ENCODE peak calls at places on chromosomes 16 and 17, in five cellular contexts. Q, P, W, Z and O are unnamed samples. For H3K9me3, the result is how much of the 10 kb centered on the place peaks cover.

GRCh38 chr16:26729917-26730541 is 336.7 kb upstream of the C16orf82 start:
- DNase-seq in Q (no peak), P (no peak), W (no peak), Z (no peak), O (no peak)

GRCh38 chr17:52106638-52107261 is 51.8 kb downstream of the CA10 start:
- DNase-seq in Q (no peak), P (peak), W (peak), Z (no peak), O (no peak)

GRCh38 chr17:45277216-45277849 is 15.4 kb upstream of the SPATA32 start:
- DNase-seq in Q (peak), P (peak), W (peak), Z (peak), O (peak)

GRCh38 chr16:57435838-57436237 is 11.3 kb downstream of the CIAPIN1 start:
- DNase-seq in Q (no peak), P (no peak), W (no peak), Z (no peak), O (no peak)

GRCh38 chr17:61946359-61946758 is 18.6 kb upstream of the INTS2 start:
- DNase-seq in Q (no peak), P (no peak), W (no peak), Z (no peak), O (no peak)

GRCh38 chr17:21213491-21214014 is 408 bp downstream of the TMEM11 start:
- DNase-seq in Q (peak), P (no peak), W (no peak), Z (no peak), O (peak)

GRCh38 chr16:51157698-51158097 is 6.6 kb upstream of the SALL1 start:
- DNase-seq in Q (no peak), P (no peak), W (no peak), Z (no peak), O (no peak)

GRCh38 chr17:74852237-74853047 is 7.2 kb downstream of the GRIN2C start:
- DNase-seq in Q (no peak), P (no peak), W (peak), Z (no peak), O (no peak)

GRCh38 chr16:68078726-68079615 is 6.2 kb upstream of the NFATC3 start:
- DNase-seq in Q (no peak), P (no peak), W (no peak), Z (no peak), O (no peak)

GRCh38 chr17:72338847-72339790 is 218.3 kb downstream of the SOX9 start:
- DNase-seq in Q (no peak), P (no peak), W (peak), Z (no peak), O (no peak)

GRCh38 chr16:26371349-26371869 is 679.6 kb downstream of the HS3ST4 start:
- DNase-seq in Q (no peak), P (no peak), W (no peak), Z (no peak), O (no peak)

GRCh38 chr17:55384833-55385232 is 36.8 kb downstream of the MMD start:
- DNase-seq in Q (no peak), P (no peak), W (no peak), Z (no peak), O (no peak)

GRCh38 chr16:25007284-25007984 is 7.7 kb downstream of the ARHGAP17 start:
- DNase-seq in Q (no peak), P (no peak), W (no peak), Z (no peak), O (no peak)

GRCh38 chr16:24689128-24689527 is 40.3 kb upstream of the TNRC6A start:
- DNase-seq in Q (no peak), P (no peak), W (peak), Z (no peak), O (no peak)

GRCh38 chr16:69762843-69763556 is 868 bp downstream of the WWP2 start:
- DNase-seq in Q (no peak), P (no peak), W (no peak), Z (no peak), O (no peak)

GRCh38 chr17:67152824-67153223 is 92.2 kb downstream of the HELZ start:
- DNase-seq in Q (no peak), P (no peak), W (no peak), Z (no peak), O (no peak)

GRCh38 chr16:77236063-77236511 is 36.9 kb downstream of the SYCE1L start:
- DNase-seq in Q (peak), P (peak), W (no peak), Z (no peak), O (peak)

GRCh38 chr17:11170901-11171300 is 70.1 kb upstream of the SHISA6 start:
- DNase-seq in Q (no peak), P (no peak), W (no peak), Z (no peak), O (no peak)

DNA sequence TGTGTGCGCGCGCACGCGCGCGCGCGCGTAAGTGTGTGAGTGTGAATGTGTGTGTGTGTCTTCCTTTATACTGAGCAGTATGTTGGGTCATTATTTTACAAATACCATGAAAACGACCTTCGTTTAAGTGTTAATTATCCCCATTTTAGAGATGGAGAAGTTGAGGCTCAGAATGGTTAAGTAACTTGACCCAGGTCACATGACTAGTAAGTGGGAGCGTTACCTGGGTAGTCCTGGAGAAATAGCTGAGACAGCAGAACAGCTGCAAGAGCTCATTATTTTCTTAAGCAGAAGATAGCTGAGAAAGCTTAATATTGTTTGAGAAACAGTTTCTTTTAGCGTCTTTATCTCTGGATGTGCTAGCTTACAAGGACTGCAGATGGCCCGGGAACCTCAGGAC is 78.8 kb downstream of the IRX3 start:
- DNase-seq in Q (peak), P (no peak), W (no peak), Z (no peak), O (no peak)
- H3K9me3 ChIP-seq in Q (under half), P (under half), W (under half), Z (under half), O (under half)

GRCh38 chr16:4180511-4180910 is 61.4 kb downstream of the SRL start:
- DNase-seq in Q (no peak), P (no peak), W (no peak), Z (no peak), O (no peak)

GRCh38 chr16:4182581-4183257 is 59.2 kb downstream of the SRL start:
- DNase-seq in Q (no peak), P (peak), W (no peak), Z (no peak), O (no peak)

GRCh38 chr16:4179763-4180260 is 62.1 kb downstream of the SRL start:
- DNase-seq in Q (no peak), P (no peak), W (no peak), Z (no peak), O (no peak)

GRCh38 chr16:4183258-4184037 is 58.4 kb downstream of the SRL start:
- DNase-seq in Q (peak), P (no peak), W (peak), Z (peak), O (peak)

DNA sequence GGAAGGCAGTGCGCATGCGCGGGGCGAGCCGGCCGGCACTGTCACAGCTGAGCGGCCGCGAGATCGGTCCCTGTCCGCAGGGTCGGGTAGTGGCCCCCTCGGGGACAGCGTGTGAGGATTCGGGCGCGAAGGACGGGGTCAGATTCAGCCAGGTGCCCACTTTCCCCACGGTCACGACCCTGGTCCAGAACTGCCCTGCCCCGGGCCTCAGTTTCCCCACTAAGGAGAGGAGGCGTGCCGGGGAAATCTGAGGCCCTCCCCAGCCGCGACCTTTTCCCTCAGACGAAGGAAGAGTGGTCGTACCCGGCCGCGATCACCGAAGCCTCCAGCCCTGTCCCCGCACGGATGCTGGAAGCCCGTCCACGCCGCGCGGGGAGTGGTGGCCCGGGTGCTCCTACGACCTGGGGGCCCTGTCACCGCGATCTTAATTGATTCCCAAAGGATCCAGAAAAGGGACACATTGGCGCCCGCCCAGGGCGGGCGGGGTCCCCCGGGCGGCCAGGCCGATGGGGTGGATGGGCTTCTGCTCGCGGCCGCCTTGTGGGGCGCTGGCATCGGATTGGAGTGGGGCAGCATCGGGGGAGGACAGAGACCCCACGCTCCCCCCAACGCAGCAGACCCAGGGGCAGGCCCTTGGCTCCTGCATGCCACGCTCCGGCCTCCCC is 57.7 kb downstream of the SRL start:
- DNase-seq in Q (no peak), P (no peak), W (no peak), Z (no peak), O (peak)
- TF ChIP-seq POLR2AphosphoS5 in Q (no peak), P (peak), W (no peak), Z (no peak), O (no peak)

DNA sequence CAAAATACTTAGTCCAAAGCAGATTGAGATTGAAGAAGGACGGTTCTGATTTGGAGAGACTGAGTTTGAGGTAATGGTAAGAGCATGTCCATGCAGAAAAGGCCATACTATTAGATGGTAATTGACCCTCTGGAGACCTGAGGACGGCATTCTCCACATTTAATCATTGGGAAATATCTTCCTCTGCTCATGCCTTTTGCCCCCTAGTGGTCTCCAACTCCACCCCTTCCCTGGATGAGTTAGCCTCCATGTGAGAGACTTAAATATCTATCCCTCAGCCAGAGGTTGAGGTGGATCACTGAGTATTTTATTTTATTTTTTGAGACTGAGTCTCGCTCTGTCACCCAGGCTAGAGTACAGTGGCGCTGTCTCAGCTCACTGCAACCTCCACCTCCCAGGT is 10.4 kb upstream of the OR3A1 start:
- DNase-seq in Q (no peak), P (no peak), W (no peak), Z (no peak), O (no peak)
- H3K9me3 ChIP-seq in Q (under half), P (under half), W (under half), Z (under half), O (under half)

GRCh38 chr17:14925498-14925897 is 339.6 kb downstream of the PMP22 start:
- DNase-seq in Q (no peak), P (no peak), W (no peak), Z (no peak), O (no peak)

GRCh38 chr17:14922421-14922820 is 342.7 kb downstream of the PMP22 start:
- DNase-seq in Q (no peak), P (no peak), W (no peak), Z (no peak), O (no peak)

GRCh38 chr17:14926073-14926472 is 339.1 kb downstream of the PMP22 start:
- DNase-seq in Q (no peak), P (no peak), W (no peak), Z (no peak), O (no peak)

GRCh38 chr17:14923981-14924380 is 341.1 kb downstream of the PMP22 start:
- DNase-seq in Q (no peak), P (no peak), W (no peak), Z (no peak), O (no peak)

GRCh38 chr17:14926526-14927122 is 338.5 kb downstream of the PMP22 start:
- DNase-seq in Q (no peak), P (no peak), W (peak), Z (no peak), O (no peak)
- TF ChIP-seq POLR2AphosphoS5 in Q (no peak), P (no peak), W (no peak), Z (no peak), O (no peak)

GRCh38 chr17:56755310-56755709 is 78.4 kb downstream of the C17orf67 start:
- DNase-seq in Q (no peak), P (no peak), W (no peak), Z (no peak), O (no peak)
- H3K9me3 ChIP-seq in Q (under half), P (under half), W (under half), Z (under half), O (under half)

DNA sequence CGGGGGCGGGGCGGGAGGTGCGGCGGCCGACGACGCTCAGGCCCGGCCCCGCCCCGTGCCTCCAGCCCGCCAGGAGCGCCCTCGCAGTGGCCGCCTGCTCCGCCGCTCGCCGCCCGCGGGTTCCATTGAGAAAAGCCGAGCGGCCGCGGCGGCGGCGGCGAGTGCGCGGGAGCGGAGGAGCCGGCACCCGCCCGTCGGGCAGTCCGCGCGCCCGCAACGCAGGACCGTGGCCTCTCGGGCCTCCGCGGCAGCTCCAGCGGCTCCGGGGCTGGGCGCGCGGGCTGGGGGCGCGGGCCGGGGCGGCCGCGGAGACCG is at the start of gene ZFPM1:
- DNase-seq in Q (no peak), P (no peak), W (no peak), Z (no peak), O (no peak)
- TF ChIP-seq POLR2AphosphoS5 in Q (no peak), P (no peak), W (peak), Z (no peak), O (no peak)

DNA sequence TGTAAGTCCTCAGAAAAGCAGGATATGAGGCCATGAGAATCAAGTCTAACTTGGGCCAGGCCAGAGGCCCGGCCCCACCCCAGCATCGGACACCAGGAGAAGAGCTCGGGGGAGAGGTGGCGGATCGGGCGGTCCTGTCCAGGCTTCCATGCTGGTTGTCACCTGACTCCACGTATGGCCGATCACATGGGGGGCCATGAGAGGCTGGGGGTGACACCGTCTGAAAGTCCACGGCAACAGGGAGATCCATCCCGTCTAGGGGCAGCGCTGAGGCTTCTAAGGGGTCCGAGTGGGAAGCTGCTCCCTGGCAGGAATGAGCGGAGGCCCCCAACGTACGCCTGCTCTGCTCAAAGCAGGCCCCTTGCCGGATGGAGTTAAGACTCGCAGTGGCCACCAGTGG is 25.8 kb downstream of the ENGASE start:
- DNase-seq in Q (no peak), P (no peak), W (no peak), Z (no peak), O (no peak)
- H3K9me3 ChIP-seq in Q (under half), P (under half), W (under half), Z (under half), O (under half)

DNA sequence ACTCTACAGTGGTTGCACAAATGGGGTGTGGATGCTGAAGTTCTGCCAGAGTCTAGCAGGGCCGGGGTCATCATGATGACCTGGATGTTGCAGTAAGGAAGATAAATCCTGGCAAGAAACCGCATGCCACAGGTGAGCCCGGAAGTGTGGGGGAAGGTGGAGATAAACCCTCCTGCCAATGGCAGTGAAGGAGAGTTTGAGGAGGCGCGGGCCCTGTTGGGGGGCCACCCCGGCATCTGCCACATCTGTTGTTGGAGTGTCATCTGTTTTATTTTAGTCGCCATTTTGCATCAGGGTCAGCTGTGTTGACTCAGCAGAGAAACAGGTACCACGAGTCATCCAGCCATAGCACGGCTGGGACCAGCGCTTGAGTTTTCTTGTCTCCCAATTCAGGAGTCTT is 173.8 kb upstream of the CHMP6 start:
- DNase-seq in Q (peak), P (no peak), W (no peak), Z (no peak), O (peak)
- TF ChIP-seq POLR2AphosphoS5 in Q (no peak), P (no peak), W (no peak), Z (no peak), O (no peak)

GRCh38 chr17:5092139-5093010 is 14.1 kb downstream of the ZFP3 start:
- DNase-seq in Q (no peak), P (no peak), W (no peak), Z (no peak), O (no peak)

GRCh38 chr17:5100832-5101231 is 10.8 kb downstream of the ZNF232 start:
- DNase-seq in Q (no peak), P (no peak), W (no peak), Z (no peak), O (no peak)

GRCh38 chr17:5099271-5099670 is 12.4 kb downstream of the ZNF232 start:
- DNase-seq in Q (no peak), P (no peak), W (no peak), Z (no peak), O (no peak)

DNA sequence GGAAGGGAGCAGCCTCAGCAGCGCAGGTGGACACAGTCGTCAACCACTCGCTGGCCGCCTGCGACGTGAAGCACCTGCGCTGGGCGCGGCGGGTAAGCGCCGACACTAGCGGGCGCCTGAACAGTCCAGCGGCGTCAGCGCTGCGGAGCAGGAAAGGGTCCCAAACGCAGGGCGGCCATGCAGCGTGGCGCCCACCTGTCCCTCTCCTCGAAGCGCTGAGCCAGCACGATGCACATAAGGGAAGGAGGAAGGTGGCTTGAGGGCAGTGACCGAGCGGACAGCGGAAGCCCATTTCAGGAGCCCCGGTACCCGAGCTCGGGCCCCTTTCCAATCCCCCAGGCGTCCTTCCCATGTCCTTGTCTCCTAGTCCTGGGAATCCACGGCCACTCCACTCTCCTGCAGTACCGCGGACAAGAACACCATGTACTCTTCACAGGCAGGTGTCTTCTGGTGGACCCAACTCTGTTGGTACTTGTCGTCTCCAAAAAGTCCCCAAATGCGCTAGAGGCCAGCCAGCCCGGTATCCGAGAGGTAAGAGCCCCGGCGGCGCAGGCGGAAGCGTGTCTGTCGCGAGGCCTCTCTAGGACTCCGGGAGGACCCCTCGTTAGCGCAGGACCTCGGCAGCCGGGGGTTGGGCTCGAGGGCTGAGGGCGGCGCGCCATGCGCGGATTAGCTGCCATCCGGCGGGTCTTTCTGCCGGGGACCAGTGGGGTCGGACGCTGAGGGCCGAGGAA is 14.4 kb downstream of the ZNF232 start:
- DNase-seq in Q (peak), P (no peak), W (no peak), Z (no peak), O (peak)
- H3K9me3 ChIP-seq in Q (under half), P (under half), W (under half), Z (under half), O (under half)

GRCh38 chr16:84992700-84993075 is 18.6 kb downstream of the ZDHHC7 start:
- DNase-seq in Q (no peak), P (no peak), W (no peak), Z (no peak), O (no peak)

GRCh38 chr16:84988328-84989080 is 22.8 kb downstream of the ZDHHC7 start:
- DNase-seq in Q (no peak), P (no peak), W (no peak), Z (no peak), O (no peak)

GRCh38 chr16:84993926-84994325 is 17.4 kb downstream of the ZDHHC7 start:
- DNase-seq in Q (no peak), P (no peak), W (no peak), Z (no peak), O (peak)

GRCh38 chr16:84989791-84990620 is 21.3 kb downstream of the ZDHHC7 start:
- DNase-seq in Q (no peak), P (no peak), W (no peak), Z (no peak), O (peak)

GRCh38 chr16:84990782-84991181 is 20.6 kb downstream of the ZDHHC7 start:
- DNase-seq in Q (no peak), P (no peak), W (no peak), Z (no peak), O (peak)
- TF ChIP-seq POLR2AphosphoS5 in Q (no peak), P (no peak), W (no peak), Z (no peak), O (no peak)